ENCODE peak calls at places on chromosome 14, in four cellular contexts. One of them, this sample, is unnamed.

GRCh38 chr14:75646762-75647161 is 13.9 kb downstream of the ERG28 start:
- DNase-seq in NT2/D1: no peak
- DNase-seq in dorsolateral prefrontal cortex: no peak
- DNase-seq in EL: no peak
- DNase-seq in this sample: no peak

GRCh38 chr14:63039800-63040380 is 5.4 kb downstream of the KCNH5 start:
- DNase-seq in NT2/D1: peak; percentile 44
- DNase-seq in dorsolateral prefrontal cortex: no peak
- DNase-seq in EL: peak; percentile 40
- DNase-seq in this sample: peak; percentile 68

GRCh38 chr14:20656274-20656673 is 14.8 kb upstream of the OR6S1 start:
- DNase-seq in NT2/D1: no peak
- DNase-seq in dorsolateral prefrontal cortex: no peak
- DNase-seq in EL: no peak
- DNase-seq in this sample: no peak

GRCh38 chr14:56379956-56380355 is 199.6 kb upstream of the TMEM260 start:
- DNase-seq in NT2/D1: no peak
- DNase-seq in dorsolateral prefrontal cortex: no peak
- DNase-seq in EL: no peak
- DNase-seq in this sample: no peak

GRCh38 chr14:65414961-65415589 is 2.5 kb downstream of the FUT8 start:
- DNase-seq in NT2/D1: no peak
- DNase-seq in dorsolateral prefrontal cortex: no peak
- DNase-seq in EL: peak; percentile 50
- DNase-seq in this sample: peak; percentile 28

GRCh38 chr14:46651526-46652144 is at the start of gene RPL10L:
- DNase-seq in NT2/D1: peak; percentile 1
- DNase-seq in dorsolateral prefrontal cortex: no peak
- DNase-seq in EL: no peak
- DNase-seq in this sample: no peak

GRCh38 chr14:50051706-50052105 is 64.7 kb downstream of the VCPKMT start:
- DNase-seq in NT2/D1: no peak
- DNase-seq in dorsolateral prefrontal cortex: no peak
- DNase-seq in EL: no peak
- DNase-seq in this sample: no peak

GRCh38 chr14:74604896-74605295 is 7.1 kb downstream of the LTBP2 start:
- DNase-seq in NT2/D1: no peak
- DNase-seq in dorsolateral prefrontal cortex: no peak
- DNase-seq in EL: peak; percentile 30
- DNase-seq in this sample: no peak

GRCh38 chr14:52124791-52125661 is 56.2 kb upstream of the NID2 start:
- DNase-seq in NT2/D1: peak; percentile 39
- DNase-seq in dorsolateral prefrontal cortex: no peak
- DNase-seq in EL: peak; percentile 80
- DNase-seq in this sample: no peak

GRCh38 chr14:20427231-20428009 is 8.5 kb downstream of the KLHL33 start:
- DNase-seq in NT2/D1: no peak
- DNase-seq in dorsolateral prefrontal cortex: no peak
- DNase-seq in EL: peak; percentile 68
- DNase-seq in this sample: no peak

GRCh38 chr14:62443796-62444195 is 601.5 kb downstream of the KCNH5 start:
- DNase-seq in NT2/D1: no peak
- DNase-seq in dorsolateral prefrontal cortex: no peak
- DNase-seq in EL: peak; percentile 96
- DNase-seq in this sample: no peak

GRCh38 chr14:21332950-21333349 is 50.9 kb downstream of the SUPT16H start:
- DNase-seq in NT2/D1: no peak
- DNase-seq in dorsolateral prefrontal cortex: no peak
- DNase-seq in EL: no peak
- DNase-seq in this sample: no peak

This sample was measured in COR-L47.